ENCODE peak calls at places on chromosomes 16 and 17, in five cellular contexts. F, K, W, M and N are unnamed samples.

GRCh38 chr17:73419896-73420295 is 108.1 kb upstream of the CDC42EP4 start:
- DNase-seq in F (no peak), K (no peak), W (no peak), M (no peak), N (no peak)

GRCh38 chr16:87715658-87716057 is 50.1 kb downstream of the KLHDC4 start:
- DNase-seq in F (no peak), K (no peak), W (no peak), M (no peak), N (no peak)

GRCh38 chr16:28596115-28596630 is 677 bp downstream of the SULT1A2 start:
- DNase-seq in F (peak; percentile 80), K (no peak), W (peak; percentile 4), M (no peak), N (no peak)

GRCh38 chr17:44794699-44795413 is 35.2 kb downstream of the GJC1 start:
- DNase-seq in F (no peak), K (no peak), W (peak; percentile 96), M (peak; percentile 56), N (no peak)

GRCh38 chr17:29369831-29370735 is 20.1 kb upstream of the TAOK1 start:
- DNase-seq in F (no peak), K (peak; percentile 31), W (peak; percentile 92), M (peak; percentile 93), N (peak; percentile 58)

GRCh38 chr17:67902531-67903231 is 77.4 kb downstream of the BPTF start:
- DNase-seq in F (no peak), K (no peak), W (no peak), M (no peak), N (no peak)

GRCh38 chr17:57459286-57459915 is 203.1 kb downstream of the MSI2 start:
- DNase-seq in F (no peak), K (no peak), W (peak; percentile 60), M (peak; percentile 85), N (no peak)

GRCh38 chr17:71792966-71793365 is 327.9 kb upstream of the SOX9 start:
- DNase-seq in F (no peak), K (no peak), W (peak; percentile 86), M (no peak), N (no peak)

GRCh38 chr16:75443301-75443700 is 10.0 kb upstream of the CFDP1 start:
- DNase-seq in F (no peak), K (no peak), W (peak; percentile 40), M (no peak), N (no peak)

GRCh38 chr17:58268326-58268725 is 12.4 kb downstream of the MPO start:
- DNase-seq in F (peak; percentile 16), K (no peak), W (no peak), M (no peak), N (no peak)

GRCh38 chr17:81813371-81813684 is 9.4 kb downstream of the GCGR start:
- DNase-seq in F (no peak), K (no peak), W (no peak), M (no peak), N (no peak)

GRCh38 chr17:81812571-81813370 is 8.8 kb downstream of the GCGR start:
- DNase-seq in F (no peak), K (no peak), W (no peak), M (no peak), N (no peak)

GRCh38 chr17:81810892-81811704 is 7.1 kb downstream of the GCGR start:
- DNase-seq in F (no peak), K (no peak), W (no peak), M (no peak), N (no peak)

GRCh38 chr17:81810476-81810875 is 6.5 kb downstream of the GCGR start:
- DNase-seq in F (no peak), K (no peak), W (no peak), M (no peak), N (no peak)

DNA sequence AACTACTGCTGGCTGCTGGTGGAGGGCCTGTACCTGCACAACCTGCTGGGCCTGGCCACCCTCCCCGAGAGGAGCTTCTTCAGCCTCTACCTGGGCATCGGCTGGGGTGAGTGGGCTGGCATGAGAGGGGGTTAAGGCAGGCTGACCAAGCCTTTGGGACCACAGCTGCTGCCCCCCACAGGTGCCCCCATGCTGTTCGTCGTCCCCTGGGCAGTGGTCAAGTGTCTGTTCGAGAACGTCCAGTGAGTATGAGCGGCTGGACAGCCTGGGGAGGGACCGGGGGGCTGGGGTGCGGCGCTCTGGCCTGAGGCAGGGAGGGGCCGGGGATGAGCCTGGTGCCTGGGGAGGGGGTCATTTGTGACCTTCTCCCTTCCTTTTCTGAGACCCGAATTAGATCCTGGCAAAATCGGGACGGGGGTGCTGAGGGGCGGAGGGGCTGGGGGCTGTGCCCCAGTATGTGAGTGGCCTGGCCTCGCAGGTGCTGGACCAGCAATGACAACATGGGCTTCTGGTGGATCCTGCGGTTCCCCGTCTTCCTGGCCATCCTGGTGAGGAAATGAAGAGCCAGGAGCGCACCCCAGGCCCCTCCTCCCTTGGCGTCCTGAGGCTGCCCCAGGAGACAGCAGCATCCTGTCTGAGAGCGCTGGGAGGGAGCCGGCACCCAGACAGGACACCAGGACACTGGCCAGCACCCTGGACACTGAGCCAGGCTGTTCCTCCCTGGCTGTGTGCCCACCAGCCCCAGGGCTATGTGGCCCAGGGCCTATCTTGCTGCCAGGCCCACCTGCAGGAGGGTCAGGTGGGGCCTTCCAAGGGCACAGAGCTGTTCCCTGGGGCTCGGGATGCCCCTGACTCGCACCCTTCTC is 8.0 kb downstream of the GCGR start:
- DNase-seq in F (no peak), K (no peak), W (no peak), M (no peak), N (no peak)
- H3K4me1 ChIP-seq in F (no peaks in the 10 kb centered on the region), K (no peaks in the 10 kb centered on the region), W (no peaks in the 10 kb centered on the region), M (peaks cover 25% of the 10 kb centered on the region), N (no peaks in the 10 kb centered on the region)

GRCh38 chr17:78723001-78723796 is 58.9 kb downstream of the CYTH1 start:
- DNase-seq in F (no peak), K (peak; percentile 45), W (peak; percentile 38), M (no peak), N (peak; percentile 57)

GRCh38 chr17:78723957-78724356 is 58.1 kb downstream of the CYTH1 start:
- DNase-seq in F (no peak), K (no peak), W (no peak), M (no peak), N (no peak)

GRCh38 chr17:78724999-78725398 is 57.1 kb downstream of the CYTH1 start:
- DNase-seq in F (no peak), K (no peak), W (no peak), M (no peak), N (no peak)

GRCh38 chr17:78725448-78726021 is 56.5 kb downstream of the CYTH1 start:
- DNase-seq in F (no peak), K (no peak), W (no peak), M (no peak), N (no peak)

DNA sequence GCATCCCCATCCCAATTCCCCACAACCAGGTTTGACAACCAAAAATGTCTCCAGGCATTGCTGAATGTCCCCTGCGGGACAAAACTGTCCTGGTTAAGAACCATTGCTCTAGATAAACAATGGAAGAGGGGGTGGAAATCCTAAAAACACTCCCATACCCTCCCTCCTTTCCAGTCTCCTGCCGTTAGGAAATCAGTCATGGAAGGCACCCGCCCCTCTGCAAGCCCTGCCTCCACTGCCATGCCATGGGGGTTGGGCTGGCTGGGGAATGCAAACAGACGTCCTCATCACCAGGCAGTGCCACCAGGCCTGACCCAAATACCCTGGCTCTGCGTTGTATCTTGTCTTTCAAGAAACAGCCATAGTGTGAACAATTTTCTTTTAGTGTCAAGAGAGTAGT is 57.5 kb downstream of the CYTH1 start:
- DNase-seq in F (no peak), K (no peak), W (no peak), M (no peak), N (no peak)
- H3K4me1 ChIP-seq in F (no peaks in the 10 kb centered on the region), K (peaks cover 77% of the 10 kb centered on the region), W (peaks cover 18% of the 10 kb centered on the region), M (peaks cover 25% of the 10 kb centered on the region), N (peaks cover 65% of the 10 kb centered on the region)

GRCh38 chr16:46753015-46753414 is 4.9 kb upstream of the MYLK3 start:
- DNase-seq in F (no peak), K (no peak), W (no peak), M (no peak), N (no peak)
- H3K4me1 ChIP-seq in F (no peaks in the 10 kb centered on the region), K (peaks cover 32% of the 10 kb centered on the region), W (no peaks in the 10 kb centered on the region), M (no peaks in the 10 kb centered on the region), N (peaks cover 23% of the 10 kb centered on the region)

DNA sequence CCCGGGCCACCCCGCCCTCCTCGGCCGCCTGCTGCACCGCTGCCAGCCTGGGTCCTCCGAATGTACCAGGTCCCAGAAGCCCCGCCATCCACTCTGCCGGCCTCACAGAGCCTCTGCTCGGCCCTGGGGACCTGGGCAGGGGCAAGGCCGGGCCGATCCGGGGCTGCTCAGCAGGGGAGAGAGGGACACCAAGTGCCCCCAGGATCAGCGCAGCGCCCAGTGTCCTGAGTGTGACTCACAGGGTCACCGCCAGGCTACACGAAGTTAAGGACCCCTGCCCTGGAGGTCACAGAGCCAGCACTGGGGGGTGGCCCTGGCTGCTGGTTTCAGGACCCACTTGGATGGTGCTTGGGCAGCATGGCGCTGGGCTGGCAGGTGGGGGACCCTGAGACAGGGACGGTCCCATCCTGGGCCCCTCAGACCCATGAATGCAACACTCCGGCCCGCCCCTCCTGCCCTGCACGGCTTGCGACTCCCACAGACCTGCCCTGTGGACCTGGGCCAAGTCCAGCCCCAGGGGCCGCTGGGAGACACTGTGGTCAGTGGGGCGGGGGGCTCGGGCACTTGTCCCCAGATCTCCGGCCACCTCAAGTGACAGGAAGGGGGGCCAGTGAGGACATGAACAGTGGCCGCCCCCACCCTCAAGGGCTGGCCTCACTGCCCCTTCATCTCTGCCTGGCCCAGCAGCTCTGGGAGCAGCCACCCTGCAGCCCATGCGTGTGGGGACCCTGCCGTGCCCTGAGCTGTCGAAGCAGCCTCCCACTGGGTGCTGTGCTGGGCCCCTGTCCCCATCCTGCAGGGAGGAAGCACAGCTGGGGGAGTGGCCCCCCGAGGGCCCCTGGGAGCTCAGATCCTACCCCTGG is 23.2 kb upstream of the SSTR5 start:
- DNase-seq in F (no peak), K (no peak), W (no peak), M (no peak), N (no peak)
- H3K4me1 ChIP-seq in F (no peaks in the 10 kb centered on the region), K (no peaks in the 10 kb centered on the region), W (no peaks in the 10 kb centered on the region), M (peaks cover 18% of the 10 kb centered on the region), N (no peaks in the 10 kb centered on the region)

DNA sequence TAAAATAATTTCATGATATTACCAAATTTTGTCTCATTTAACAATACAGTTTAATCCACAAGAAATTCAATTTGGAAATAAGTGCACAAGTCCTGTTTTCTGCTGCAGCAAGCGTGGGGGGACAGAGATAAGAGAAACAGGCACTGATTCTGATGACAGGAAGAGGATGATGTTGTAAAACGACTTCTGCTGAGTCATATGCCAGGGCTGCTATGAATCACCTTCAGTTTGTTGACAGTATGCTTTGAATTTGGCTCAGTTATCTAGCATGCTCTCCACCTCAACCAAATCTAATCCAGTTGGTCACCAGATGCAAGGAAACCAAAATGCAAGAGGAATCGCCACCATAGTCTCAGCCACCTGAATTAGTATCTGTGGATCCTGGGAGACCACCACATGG is 244.1 kb upstream of the MON1B start:
- DNase-seq in F (no peak), K (no peak), W (peak; percentile 56), M (peak; percentile 84), N (no peak)
- H3K4me1 ChIP-seq in F (no peaks in the 10 kb centered on the region), K (peaks cover 3% of the 10 kb centered on the region), W (no peaks in the 10 kb centered on the region), M (peaks cover 19% of the 10 kb centered on the region), N (no peaks in the 10 kb centered on the region)

DNA sequence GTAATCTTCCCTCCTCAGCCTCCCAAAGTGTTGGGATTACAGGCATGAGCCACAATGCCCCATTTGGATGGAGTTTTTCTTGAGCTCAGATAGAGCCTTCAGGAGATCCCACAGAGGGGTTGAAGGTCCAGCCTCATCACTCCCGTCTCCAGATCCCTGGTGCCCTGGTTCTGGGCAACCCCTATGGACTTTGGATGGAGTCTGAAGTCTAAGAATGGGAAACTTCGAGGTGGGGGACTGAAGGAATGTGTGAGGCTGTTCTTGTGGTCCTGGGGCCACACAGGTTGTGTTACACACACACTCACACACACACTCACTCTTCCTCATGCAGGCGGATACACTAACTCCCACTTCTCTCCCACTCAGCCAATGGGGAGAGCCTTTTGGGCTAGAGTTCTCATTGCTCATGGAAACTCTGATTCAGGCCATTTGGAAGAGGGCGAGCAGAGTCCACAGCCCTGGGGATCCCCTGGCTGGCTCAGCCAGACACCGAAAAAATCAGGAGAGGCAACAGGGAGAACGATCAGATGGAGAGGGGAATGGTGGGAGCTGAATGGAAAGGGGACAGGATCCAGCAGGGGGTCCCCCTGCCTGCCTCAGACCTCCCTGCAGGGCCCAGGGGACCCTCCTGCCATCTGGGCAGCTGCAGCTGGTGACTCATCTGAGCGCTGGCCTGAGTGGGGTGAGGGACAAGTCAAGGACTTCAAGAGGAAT is 9.0 kb downstream of the IGFBP4 start:
- DNase-seq in F (no peak), K (no peak), W (peak; percentile 97), M (no peak), N (no peak)
- H3K4me1 ChIP-seq in F (peaks cover 14% of the 10 kb centered on the region), K (peaks cover 34% of the 10 kb centered on the region), W (peaks cover 98% of the 10 kb centered on the region), M (peaks cover 97% of the 10 kb centered on the region), N (peaks cover 45% of the 10 kb centered on the region)